ENCODE peak calls at places on chromosome 6, in four cellular contexts. F is spleen, N is HepG2, P is body of pancreas. O is an unnamed sample.

GRCh38 chr6:108921547-108922331 is 73.5 kb downstream of the ARMC2 start:
- DNase-seq in N (no peak), P (peak; percentile 49), F (no peak), O (peak; percentile 78)

GRCh38 chr6:139373154-139373927 is 1.1 kb downstream of the CITED2 start:
- DNase-seq in P (peak; percentile 68), F (peak; percentile 97), N (peak; percentile 50), O (peak; percentile 65)

GRCh38 chr6:3997144-3997770 is 81.7 kb downstream of the FAM217A start:
- DNase-seq in N (no peak), F (no peak), P (no peak), O (no peak)

GRCh38 chr6:107536183-107536582 is 46.3 kb downstream of the SOBP start:
- DNase-seq in P (no peak), N (no peak), F (no peak), O (no peak)

GRCh38 chr6:44264154-44265002 is 973 bp downstream of the NFKBIE start:
- DNase-seq in P (no peak), F (peak; percentile 95), N (no peak), O (no peak)

GRCh38 chr6:40349566-40350192 is 237.5 kb downstream of the LRFN2 start:
- DNase-seq in F (no peak), N (no peak), P (no peak), O (no peak)

GRCh38 chr6:90467546-90467945 is 119.3 kb downstream of the MAP3K7 start:
- DNase-seq in P (no peak), N (no peak), F (no peak), O (no peak)

GRCh38 chr6:88164061-88164460 is 2.1 kb downstream of the CNR1 start:
- DNase-seq in F (no peak), P (no peak), N (no peak), O (no peak)

GRCh38 chr6:48764261-48764660 is 653.3 kb upstream of the PTCHD4 start:
- DNase-seq in F (no peak), N (no peak), P (no peak), O (no peak)

DNA sequence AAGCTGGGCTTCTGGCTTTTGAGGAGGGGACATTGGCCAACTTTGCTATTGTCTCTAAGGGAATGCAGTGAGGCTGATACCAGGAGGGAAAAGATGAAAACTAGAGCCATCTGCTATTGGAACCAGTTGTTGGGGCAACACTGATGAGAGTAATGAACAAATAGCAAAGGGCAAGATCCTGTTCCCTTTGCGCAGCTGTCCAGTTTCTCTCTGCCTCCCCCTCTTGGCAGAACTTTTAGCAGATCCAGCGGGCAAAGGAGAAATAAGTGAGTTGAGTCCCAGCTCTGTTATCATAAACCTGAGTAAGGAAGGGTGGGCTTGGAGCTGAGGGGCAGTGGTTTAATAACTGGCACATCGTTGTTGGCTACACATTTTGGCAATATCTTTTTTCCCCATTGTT is 126.8 kb downstream of the AKAP7 start:
- DNase-seq in N (peak; percentile 23), P (no peak), F (no peak), O (no peak)
- H3K4me3 ChIP-seq in N (no peak overlapping the region), P (no peak overlapping the region), F (no peak overlapping the region), O (no peak overlapping the region)

GRCh38 chr6:21764989-21765388 is 171.4 kb downstream of the SOX4 start:
- DNase-seq in F (no peak), N (no peak), P (no peak), O (no peak)

GRCh38 chr6:21771626-21772320 is 178.2 kb downstream of the SOX4 start:
- DNase-seq in P (no peak), N (no peak), F (no peak), O (no peak)

GRCh38 chr6:21769973-21770372 is 176.4 kb downstream of the SOX4 start:
- DNase-seq in N (no peak), P (no peak), F (no peak), O (no peak)

GRCh38 chr6:21769405-21769851 is 175.9 kb downstream of the SOX4 start:
- DNase-seq in P (no peak), N (no peak), F (no peak), O (no peak)

GRCh38 chr6:21767891-21768659 is 174.5 kb downstream of the SOX4 start:
- DNase-seq in F (no peak), P (no peak), N (no peak), O (no peak)
- TF ChIP-seq POLR2A in F (no peak), P (no peak), N (no peak), O (no peak)

GRCh38 chr6:10407018-10407673 is 7.7 kb downstream of the TFAP2A start:
- DNase-seq in F (no peak), P (no peak), N (no peak), O (no peak)
- H3K4me3 ChIP-seq in F (no peak overlapping the region), P (no peak overlapping the region), N (no peak overlapping the region), O (no peak overlapping the region)

DNA sequence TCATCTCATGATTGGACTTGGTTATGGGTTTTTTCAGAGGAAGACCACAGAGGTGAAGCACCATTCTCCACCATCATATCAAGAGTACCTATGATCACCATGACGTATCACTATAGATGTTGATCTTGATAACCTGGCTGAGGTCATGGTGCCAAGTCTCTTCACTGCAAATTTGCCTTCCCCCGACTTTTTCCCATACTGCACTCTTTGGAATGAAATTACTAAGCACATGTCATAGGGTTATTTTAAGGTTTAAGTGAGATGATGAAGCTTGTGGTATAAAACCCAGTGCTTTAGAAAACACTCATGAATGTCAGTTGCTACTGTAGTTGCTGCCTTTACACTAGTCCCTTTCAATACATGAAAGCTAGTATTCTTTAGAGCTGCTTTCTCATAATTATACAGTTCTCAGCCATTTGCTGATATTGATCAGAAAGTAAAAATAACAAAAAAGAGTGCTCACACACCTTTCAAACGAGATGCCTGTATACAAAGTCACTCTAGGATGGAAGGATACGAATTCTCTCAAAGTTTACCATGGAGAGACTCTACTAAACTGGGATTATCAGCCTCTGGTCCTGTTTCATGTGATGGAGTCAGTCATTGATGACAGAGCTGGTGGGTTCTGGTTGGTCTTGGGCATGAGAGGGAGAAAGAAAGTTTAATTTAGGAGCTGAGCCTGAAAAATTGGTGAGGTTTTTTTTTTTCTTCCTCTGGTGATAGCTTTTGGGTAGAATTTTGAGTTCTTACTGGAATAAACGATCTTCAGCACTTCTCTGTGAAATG is 228.1 kb downstream of the PRL start:
- DNase-seq in N (no peak), P (no peak), F (no peak), O (no peak)
- TF ChIP-seq POLR2A in N (no peak), P (no peak), F (no peak), O (no peak)

O was measured in gastrocnemius medialis.